ENCODE peak calls at places on chromosomes 3 and 15, in four cellular contexts. G is GM12891, C is H1, H is GM12878. Z is an unnamed sample.

GRCh38 chr15:75712668-75713337 is at the start of gene CSPG4:
- DNase-seq in G (no peak), C (no peak), H (no peak), Z (no peak)

GRCh38 chr3:42661593-42662022 is 8.1 kb downstream of the ZBTB47 start:
- DNase-seq in G (no peak), C (no peak), H (no peak), Z (no peak)

GRCh38 chr15:70382762-70383458 is 285.2 kb upstream of the TLE3 start:
- DNase-seq in G (no peak), C (no peak), H (no peak), Z (no peak)

GRCh38 chr15:80607288-80607980 is 87.7 kb upstream of the ABHD17C start:
- DNase-seq in G (no peak), C (no peak), H (no peak), Z (no peak)

GRCh38 chr3:132033471-132033870 is 1.3 kb downstream of the CPNE4 start:
- DNase-seq in G (no peak), C (no peak), H (no peak), Z (no peak)

GRCh38 chr3:50738252-50738598 is 63.5 kb downstream of the DOCK3 start:
- DNase-seq in G (no peak), C (no peak), H (no peak), Z (no peak)

GRCh38 chr15:62709261-62709660 is 333.3 kb upstream of the TPM1 start:
- DNase-seq in G (no peak), C (no peak), H (no peak), Z (no peak)

GRCh38 chr15:49468440-49468839 is 45.4 kb downstream of the FGF7 start:
- DNase-seq in G (no peak), C (no peak), H (no peak), Z (no peak)

GRCh38 chr3:186352369-186352768 is 9.7 kb downstream of the DGKG start:
- DNase-seq in G (no peak), C (no peak), H (no peak), Z (no peak)

GRCh38 chr15:36596915-36597314 is 17.5 kb downstream of the CDIN1 start:
- DNase-seq in G (no peak), C (no peak), H (no peak), Z (no peak)

GRCh38 chr15:80619677-80620076 is 75.4 kb upstream of the ABHD17C start:
- DNase-seq in G (no peak), C (no peak), H (no peak), Z (no peak)

GRCh38 chr3:67635257-67635656 is 19.2 kb downstream of the SUCLG2 start:
- DNase-seq in G (no peak), C (no peak), H (no peak), Z (no peak)

GRCh38 chr3:133756716-133757694 is 10.8 kb downstream of the TF start:
- DNase-seq in G (no peak), C (no peak), H (no peak), Z (no peak)

GRCh38 chr3:120907659-120908029 is 361 bp upstream of the STXBP5L start:
- DNase-seq in G (no peak), C (no peak), H (no peak), Z (no peak)

GRCh38 chr15:91469627-91470567 is 369.8 kb downstream of the SV2B start:
- DNase-seq in G (no peak), C (no peak), H (no peak), Z (no peak)

GRCh38 chr15:39555885-39556284 is 25.0 kb upstream of the THBS1 start:
- DNase-seq in G (no peak), C (no peak), H (no peak), Z (no peak)

GRCh38 chr3:141277451-141277850 is 45.8 kb downstream of the PXYLP1 start:
- DNase-seq in G (no peak), C (no peak), H (no peak), Z (no peak)

GRCh38 chr3:116165190-116165589 is 280.1 kb downstream of the LSAMP start:
- DNase-seq in G (no peak), C (no peak), H (no peak), Z (no peak)

GRCh38 chr3:115912372-115912771 is 289.1 kb downstream of the GAP43 start:
- DNase-seq in G (no peak), C (no peak), H (no peak), Z (no peak)

GRCh38 chr15:79122943-79123342 is 32.4 kb upstream of the RASGRF1 start:
- DNase-seq in G (no peak), C (no peak), H (no peak), Z (no peak)

GRCh38 chr15:35719964-35720507 is 174.1 kb upstream of the DPH6 start:
- DNase-seq in G (no peak), C (no peak), H (no peak), Z (no peak)

GRCh38 chr3:188449421-188449820 is 295.5 kb downstream of the LPP start:
- DNase-seq in G (no peak), C (no peak), H (no peak), Z (no peak)

GRCh38 chr3:28590851-28591250 is 242.2 kb upstream of the AZI2 start:
- DNase-seq in G (no peak), C (no peak), H (no peak), Z (no peak)

GRCh38 chr3:12303532-12303931 is 14.7 kb downstream of the PPARG start:
- DNase-seq in G (no peak), C (no peak), H (no peak), Z (no peak)

GRCh38 chr3:133451309-133451708 is 51.5 kb downstream of the BFSP2 start:
- DNase-seq in G (no peak), C (no peak), H (no peak), Z (no peak)

GRCh38 chr15:62297933-62298332 is 132.8 kb upstream of the C2CD4B start:
- DNase-seq in G (no peak), C (no peak), H (no peak), Z (no peak)

GRCh38 chr3:114775395-114775794 is 371.7 kb downstream of the ZBTB20 start:
- DNase-seq in G (no peak), C (no peak), H (no peak), Z (no peak)

GRCh38 chr15:56249080-56249479 is 5.4 kb upstream of the RFX7 start:
- DNase-seq in G (no peak), C (no peak), H (no peak), Z (no peak)

GRCh38 chr3:22735373-22735772 is 467.8 kb upstream of the UBE2E2 start:
- DNase-seq in G (no peak), C (no peak), H (no peak), Z (no peak)

GRCh38 chr15:30794388-30794787 is 109.3 kb upstream of the FAN1 start:
- DNase-seq in G (no peak), C (no peak), H (no peak), Z (no peak)
- TF ChIP-seq TAF1 in G (no peak), C (no peak), H (no peak), Z (no peak)

GRCh38 chr3:38229036-38229435 is 36.6 kb upstream of the SLC22A13 start:
- DNase-seq in G (no peak), C (no peak), H (no peak), Z (no peak)
- TF ChIP-seq POLR2A in G (no peak), C (no peak), H (no peak), Z (no peak)

GRCh38 chr3:97744289-97744688 is 20.3 kb upstream of the ARL6 start:
- DNase-seq in G (no peak), C (no peak), H (no peak), Z (no peak)
- TF ChIP-seq POLR2AphosphoS5 in G (no peak), C (no peak), H (no peak), Z (no peak)

DNA sequence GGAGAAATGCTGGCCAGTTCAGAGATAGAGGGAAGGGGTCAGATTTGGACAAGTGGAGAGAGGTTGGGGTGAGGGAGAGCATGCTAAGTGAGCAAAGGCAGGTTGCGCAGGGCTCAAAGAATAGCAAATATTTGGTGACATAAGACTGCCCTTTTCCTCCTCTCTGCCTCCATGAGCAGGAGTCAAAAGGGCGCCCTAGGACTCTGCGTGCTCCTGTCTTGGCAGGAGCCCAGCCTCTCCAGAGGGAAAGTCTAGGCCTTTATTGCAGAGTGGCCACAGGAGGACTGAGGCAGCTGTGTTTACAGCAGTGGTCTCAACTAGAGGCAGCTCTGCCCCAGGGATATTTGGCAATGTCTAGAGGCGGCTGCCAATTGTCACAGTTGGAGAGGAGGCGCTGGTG is 165.6 kb downstream of the FAM43A start:
- DNase-seq in G (no peak), C (no peak), H (no peak), Z (no peak)
- TF ChIP-seq TAF1 in G (no peak), C (no peak), H (no peak), Z (no peak)

DNA sequence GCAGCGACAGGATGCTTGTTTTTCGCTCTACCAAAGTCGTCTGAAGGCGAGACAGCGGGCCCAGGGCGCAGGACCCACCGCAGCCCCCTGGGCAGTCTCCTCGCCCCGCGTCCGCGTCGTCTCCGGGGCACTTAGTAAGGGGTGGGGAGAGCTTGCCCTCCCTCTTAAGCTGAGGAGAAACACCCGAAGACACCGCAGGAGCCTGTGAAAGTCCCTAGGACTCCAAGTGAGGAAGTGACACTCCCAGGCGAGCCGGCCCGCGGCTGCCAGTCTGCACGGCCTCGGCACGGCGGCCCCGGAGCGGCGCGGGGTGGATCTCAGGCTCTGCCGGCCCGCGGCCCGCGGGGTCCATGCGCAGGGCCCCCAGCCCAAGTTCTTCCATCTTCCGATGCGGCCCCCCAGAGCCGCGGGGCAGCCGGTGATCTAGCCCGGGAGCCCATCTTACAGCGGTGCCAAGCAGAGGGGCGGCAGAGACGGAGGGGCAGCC is 262 bp downstream of the ARHGAP31 start:
- DNase-seq in G (peak), C (no peak), H (no peak), Z (peak)
- TF ChIP-seq POLR2A in G (no peak), C (no peak), H (peak), Z (peak)

GRCh38 chr3:123750659-123751420 is 133.3 kb downstream of the MYLK start:
- DNase-seq in G (no peak), C (no peak), H (no peak), Z (no peak)
- TF ChIP-seq POLR2AphosphoS5 in G (no peak), C (no peak), H (no peak), Z (no peak)

GRCh38 chr3:4595709-4596108 is 102.6 kb downstream of the ITPR1 start:
- DNase-seq in G (no peak), C (no peak), H (no peak), Z (no peak)

GRCh38 chr3:4600526-4600925 is 107.4 kb downstream of the ITPR1 start:
- DNase-seq in G (no peak), C (no peak), H (no peak), Z (no peak)

GRCh38 chr3:4593014-4593413 is 99.9 kb downstream of the ITPR1 start:
- DNase-seq in G (no peak), C (no peak), H (no peak), Z (no peak)

GRCh38 chr3:4596596-4596995 is 103.4 kb downstream of the ITPR1 start:
- DNase-seq in G (no peak), C (no peak), H (no peak), Z (no peak)

GRCh38 chr3:4597204-4597985 is 104.2 kb downstream of the ITPR1 start:
- DNase-seq in G (no peak), C (no peak), H (no peak), Z (no peak)
- TF ChIP-seq TAF1 in G (no peak), C (no peak), H (no peak), Z (no peak)